ENCODE peak calls at places on chromosomes 1 and 21, in six cellular contexts. X is A673, A is IMR-90, M is right lobe of liver, L is prostate gland, P is mammary epithelial cell. W is an unnamed sample. For H3K4me1, the result is how much of the 10 kb centered on the place peaks cover.

GRCh38 chr1:157040802-157041201 is 4.7 kb downstream of the ARHGEF11 start:
- DNase-seq in P (no peak), X (no peak), M (no peak), A (peak), L (no peak), W (no peak)

GRCh38 chr1:21914880-21915640 is 22.1 kb downstream of the HSPG2 start:
- DNase-seq in P (no peak), M (no peak), L (no peak), X (no peak), A (no peak), W (no peak)

GRCh38 chr1:183185941-183186490 is at the start of gene LAMC2:
- DNase-seq in M (peak), X (no peak), A (peak), L (peak), P (peak), W (peak)

GRCh38 chr1:78690516-78690915 is 40.9 kb downstream of the IFI44 start:
- DNase-seq in L (no peak), P (no peak), A (no peak), X (no peak), M (no peak), W (no peak)

GRCh38 chr1:248804771-248805681 is 20.7 kb downstream of the SH3BP5L start:
- DNase-seq in X (no peak), M (no peak), L (no peak), A (no peak), P (no peak), W (no peak)

GRCh38 chr1:205670611-205671430 is 9.5 kb downstream of the SLC45A3 start:
- DNase-seq in X (no peak), A (no peak), L (no peak), M (peak), P (no peak), W (no peak)

GRCh38 chr21:29064850-29065481 is 8.5 kb downstream of the CCT8 start:
- DNase-seq in X (no peak), P (no peak), A (no peak), M (no peak), L (no peak), W (no peak)

GRCh38 chr1:174818951-174819350 is 180.8 kb upstream of the CACYBP start:
- DNase-seq in X (no peak), M (no peak), L (peak), A (peak), P (peak), W (no peak)

GRCh38 chr1:66132324-66132723 is 339.6 kb downstream of the PDE4B start:
- DNase-seq in M (no peak), X (no peak), A (peak), L (no peak), P (no peak), W (no peak)

GRCh38 chr1:164772635-164773034 is 213.7 kb downstream of the PBX1 start:
- DNase-seq in A (peak), L (peak), M (peak), P (peak), X (no peak), W (peak)

GRCh38 chr1:54331091-54331772 is 75.0 kb downstream of the SSBP3 start:
- DNase-seq in P (peak), L (no peak), A (peak), X (peak), M (no peak), W (no peak)
- H3K4me1 ChIP-seq in P (under half), L (under half), A (half or more), X (under half), M (under half), W (half or more)

GRCh38 chr1:230084408-230085177 is 17.6 kb downstream of the GALNT2 start:
- DNase-seq in P (peak), X (peak), M (peak), A (peak), L (peak), W (no peak)
- H3K4me3 ChIP-seq in P (peak), X (no peak), M (no peak), A (no peak), L (no peak), W (no peak)

GRCh38 chr1:178122283-178122682 is 28.4 kb downstream of the RASAL2 start:
- DNase-seq in M (no peak), X (no peak), L (no peak), A (peak), P (no peak), W (no peak)

GRCh38 chr1:178121883-178122282 is 28.0 kb downstream of the RASAL2 start:
- DNase-seq in X (no peak), L (no peak), P (no peak), M (no peak), A (peak), W (no peak)

GRCh38 chr1:178126261-178126660 is 32.4 kb downstream of the RASAL2 start:
- DNase-seq in L (no peak), X (no peak), P (peak), A (no peak), M (no peak), W (no peak)

GRCh38 chr1:178126790-178127189 is 32.9 kb downstream of the RASAL2 start:
- DNase-seq in X (no peak), A (peak), L (no peak), P (peak), M (no peak), W (no peak)

DNA sequence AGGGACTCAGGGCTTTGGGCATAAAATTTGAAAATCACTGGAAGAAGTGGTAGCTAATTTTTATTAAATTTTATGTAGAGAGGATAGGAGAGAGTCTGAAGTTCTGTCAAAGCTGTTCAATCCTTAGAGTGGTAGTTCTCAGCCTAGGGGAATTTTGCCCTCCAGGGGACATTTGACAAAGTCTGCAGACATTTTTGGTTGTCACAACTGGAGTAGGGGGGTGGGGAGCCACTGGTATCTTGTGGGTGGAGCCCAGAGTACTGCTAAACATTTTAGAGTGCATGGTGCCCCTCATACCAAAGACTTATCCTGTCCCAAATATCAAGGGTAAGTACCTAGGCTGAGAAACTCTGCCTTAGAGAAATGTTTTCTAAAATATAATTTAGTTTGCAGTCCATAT is 30.2 kb downstream of the RASAL2 start:
- DNase-seq in M (no peak), A (no peak), P (no peak), L (no peak), X (peak), W (no peak)
- H3K4me1 ChIP-seq in M (under half), A (under half), P (half or more), L (under half), X (under half), W (under half)

DNA sequence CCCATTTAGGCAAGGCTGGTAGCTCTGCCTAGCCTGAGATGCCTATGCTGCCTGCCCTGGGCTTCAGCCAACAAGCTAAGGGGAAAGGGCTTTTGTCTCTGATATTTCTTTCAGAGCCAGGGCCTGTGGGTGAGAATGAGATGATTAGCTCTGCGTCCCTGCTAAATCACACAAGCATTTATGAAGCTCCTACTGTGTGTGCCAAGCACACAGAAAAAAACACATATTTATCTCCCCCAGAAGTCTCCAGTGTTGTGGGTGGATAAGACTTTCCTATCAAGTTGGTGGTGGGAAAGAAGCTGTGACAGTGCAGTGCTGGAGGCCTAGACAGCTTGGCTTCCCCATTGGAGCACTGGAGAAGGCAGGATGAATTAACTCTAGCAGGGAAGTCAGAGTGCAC is 1.5 kb downstream of the SLC50A1 start:
- DNase-seq in P (no peak), A (no peak), X (no peak), L (no peak), M (no peak), W (no peak)
- H3K4me3 ChIP-seq in P (peak), A (peak), X (peak), L (peak), M (no peak), W (peak)

DNA sequence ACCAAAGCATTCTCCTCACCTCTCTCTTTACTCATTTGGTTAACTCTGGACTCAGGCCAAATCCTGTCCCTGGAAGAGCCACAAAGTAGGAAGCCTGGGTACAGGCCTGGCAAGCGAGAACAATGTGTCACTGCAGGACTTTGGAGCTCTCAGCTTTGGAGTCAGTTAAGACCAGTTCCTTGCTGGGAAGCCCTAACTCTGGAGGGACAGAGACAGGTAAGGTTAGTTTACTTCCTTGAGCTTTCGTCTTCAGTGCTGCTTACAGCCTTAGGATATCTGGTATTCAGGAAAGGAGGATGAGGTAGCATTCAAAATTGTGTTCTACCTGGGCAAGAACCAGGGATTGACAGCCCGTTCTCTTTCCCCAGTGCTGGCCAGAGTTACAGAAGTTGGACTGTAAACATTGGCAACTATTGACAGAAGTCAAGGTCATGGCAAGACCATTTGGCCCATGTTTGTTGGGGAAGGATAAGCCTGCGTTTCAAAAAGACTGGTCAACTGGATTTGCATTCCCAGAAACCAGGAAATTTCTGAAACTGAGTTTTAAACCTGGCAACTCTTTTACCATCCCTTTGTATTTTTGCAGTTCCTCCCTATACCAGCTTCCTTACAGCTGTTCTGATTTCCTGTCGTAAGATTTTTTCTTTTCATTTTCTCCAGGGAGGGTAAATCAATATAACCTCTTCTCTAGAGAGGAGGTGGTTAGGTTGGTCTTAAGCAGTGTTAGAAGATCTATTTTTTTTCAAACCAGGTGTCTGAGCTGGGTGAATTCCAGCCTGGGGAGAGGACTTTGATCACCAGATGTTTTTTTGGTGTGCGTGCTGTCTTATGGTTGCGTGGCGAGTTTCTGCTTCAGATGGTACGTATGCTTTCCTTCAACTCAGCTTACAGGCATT is at the start of gene C4BPB:
- DNase-seq in X (no peak), P (peak), M (peak), A (no peak), L (no peak), W (no peak)
- H3K4me1 ChIP-seq in X (under half), P (under half), M (under half), A (under half), L (under half), W (under half)

GRCh38 chr1:84587099-84587498 is 12.9 kb upstream of the CTBS start:
- DNase-seq in M (no peak), L (no peak), X (no peak), A (no peak), P (no peak), W (no peak)
- H3K4me3 ChIP-seq in M (no peak), L (no peak), X (no peak), A (no peak), P (no peak), W (no peak)

GRCh38 chr1:32392358-32392757 is 1.9 kb downstream of the BSDC1 start:
- DNase-seq in M (no peak), L (no peak), A (no peak), X (no peak), P (no peak), W (no peak)

GRCh38 chr1:32394890-32395415 is 712 bp upstream of the BSDC1 start:
- DNase-seq in M (peak), L (no peak), P (no peak), A (peak), X (peak), W (no peak)

GRCh38 chr1:32393136-32393535 is 1.1 kb downstream of the BSDC1 start:
- DNase-seq in P (peak), M (no peak), A (peak), X (no peak), L (no peak), W (no peak)

GRCh38 chr1:32394141-32394889 is at the start of gene BSDC1:
- DNase-seq in P (peak), X (peak), L (peak), M (peak), A (peak), W (peak)

DNA sequence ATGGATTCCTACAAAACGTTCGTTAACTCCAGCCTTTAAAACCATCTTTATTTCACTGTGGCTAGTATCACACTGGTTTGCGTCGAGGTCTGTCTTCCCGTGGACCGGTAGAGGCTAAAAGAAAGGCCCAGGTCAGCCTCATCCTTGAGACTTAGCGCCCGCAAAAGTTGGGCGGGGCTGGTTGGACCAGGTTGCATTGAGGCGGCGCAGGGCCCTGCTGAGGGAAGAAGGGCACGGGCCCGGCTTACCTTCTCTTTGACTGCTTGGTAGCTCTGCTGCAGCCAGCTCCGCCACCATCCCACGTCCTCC is 455 bp downstream of the BSDC1 start:
- DNase-seq in X (no peak), M (peak), P (no peak), A (no peak), L (peak), W (no peak)
- H3K4me1 ChIP-seq in X (under half), M (under half), P (under half), A (under half), L (under half), W (under half)

GRCh38 chr1:1881727-1882126 is 9.2 kb downstream of the GNB1 start:
- DNase-seq in L (no peak), M (no peak), A (no peak), P (no peak), X (no peak), W (no peak)

GRCh38 chr1:1880617-1881312 is 10.1 kb downstream of the GNB1 start:
- DNase-seq in P (no peak), X (no peak), L (no peak), A (no peak), M (no peak), W (no peak)

GRCh38 chr1:1879942-1880341 is 10.9 kb downstream of the GNB1 start:
- DNase-seq in M (no peak), P (no peak), X (no peak), L (no peak), A (no peak), W (no peak)

GRCh38 chr1:1877852-1878436 is 12.9 kb downstream of the GNB1 start:
- DNase-seq in A (no peak), P (no peak), L (no peak), M (no peak), X (no peak), W (no peak)

GRCh38 chr1:1883092-1883858 is 7.6 kb downstream of the GNB1 start:
- DNase-seq in X (peak), P (no peak), L (no peak), M (no peak), A (no peak), W (no peak)
- H3K4me3 ChIP-seq in X (no peak), P (no peak), L (no peak), M (no peak), A (no peak), W (no peak)

DNA sequence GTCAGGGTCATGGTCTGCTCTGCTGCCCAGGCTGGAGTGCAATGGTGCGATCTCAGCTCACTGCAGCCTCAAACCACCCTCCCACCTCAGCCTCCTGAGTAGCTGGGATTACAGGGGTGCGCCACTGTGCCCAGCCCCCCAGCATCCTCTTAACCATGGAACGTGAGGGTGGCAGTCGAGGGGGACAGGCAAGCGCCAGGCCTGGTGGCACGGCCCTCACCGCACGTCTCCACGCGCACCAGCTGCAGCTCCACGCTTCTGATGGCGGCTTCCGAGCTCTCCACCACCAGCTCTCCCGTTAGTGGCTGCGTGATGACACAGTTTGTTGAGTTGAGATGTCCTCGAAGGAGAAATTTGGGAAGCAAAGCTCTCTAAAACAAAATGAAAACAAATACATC is 39.1 kb downstream of the VPS26C start:
- DNase-seq in L (no peak), X (no peak), M (no peak), A (no peak), P (no peak), W (no peak)
- H3K4me1 ChIP-seq in L (under half), X (under half), M (under half), A (under half), P (under half), W (under half)

W was measured in upper lobe of right lung.